ENCODE peak calls at places on chromosome 7, in four cellular contexts. F, L, K and H are unnamed samples.
A peak's percentile ranks its signal among the peaks of the same experiment; 100 is the strongest.

GRCh38 chr7:23105086-23105643 is 420 bp upstream of the KLHL7 start:
- DNase-seq in L (no peak), K (no peak), F (no peak), H (no peak)

GRCh38 chr7:23938230-23938629 is 228.2 kb downstream of the STK31 start:
- DNase-seq in F (no peak), K (no peak), L (no peak), H (no peak)

GRCh38 chr7:90604383-90604782 is 8.3 kb downstream of the CDK14 start:
- DNase-seq in K (no peak), L (no peak), F (no peak), H (no peak)

GRCh38 chr7:155510975-155511595 is 35.3 kb downstream of the CNPY1 start:
- DNase-seq in K (no peak), F (no peak), L (no peak), H (no peak)

GRCh38 chr7:142717453-142717852 is 31.8 kb upstream of the PRSS1 start:
- DNase-seq in K (no peak), L (no peak), F (peak; percentile 30), H (no peak)

GRCh38 chr7:117413160-117413559 is 14.1 kb downstream of the ASZ1 start:
- DNase-seq in F (no peak), L (no peak), K (no peak), H (no peak)

GRCh38 chr7:35255417-35255798 is 1.5 kb upstream of the TBX20 start:
- DNase-seq in F (no peak), K (no peak), L (no peak), H (no peak)

GRCh38 chr7:55552320-55553086 is 19.8 kb downstream of the VOPP1 start:
- DNase-seq in L (peak; percentile 62), K (no peak), F (no peak), H (peak; percentile 48)

GRCh38 chr7:36039671-36040070 is 113.4 kb upstream of the EEPD1 start:
- DNase-seq in L (no peak), F (no peak), K (no peak), H (no peak)

GRCh38 chr7:157016352-157017041 is 6.0 kb upstream of the MNX1 start:
- DNase-seq in L (no peak), K (no peak), F (no peak), H (no peak)

GRCh38 chr7:11235491-11235890 is 261.8 kb downstream of the PHF14 start:
- DNase-seq in K (no peak), L (no peak), F (no peak), H (no peak)

GRCh38 chr7:76233538-76234281 is 32.0 kb downstream of the SRRM3 start:
- DNase-seq in K (no peak), F (no peak), L (no peak), H (no peak)

GRCh38 chr7:1503390-1503789 is 799 bp downstream of the INTS1 start:
- DNase-seq in L (no peak), K (no peak), F (no peak), H (no peak)

GRCh38 chr7:157389951-157390730 is 53.3 kb downstream of the DNAJB6 start:
- DNase-seq in F (no peak), L (no peak), K (no peak), H (no peak)

GRCh38 chr7:24963218-24963617 is 16.8 kb downstream of the OSBPL3 start:
- DNase-seq in K (peak; percentile 76), L (peak; percentile 28), F (peak; percentile 82), H (no peak)

GRCh38 chr7:101871351-101871750 is 53.9 kb downstream of the CUX1 start:
- DNase-seq in L (no peak), K (no peak), F (no peak), H (no peak)

GRCh38 chr7:101869901-101870290 is 52.5 kb downstream of the CUX1 start:
- DNase-seq in K (no peak), L (no peak), F (no peak), H (no peak)

GRCh38 chr7:101869026-101869900 is 51.8 kb downstream of the CUX1 start:
- DNase-seq in F (no peak), K (no peak), L (no peak), H (no peak)

GRCh38 chr7:101868191-101868950 is 50.9 kb downstream of the CUX1 start:
- DNase-seq in F (no peak), K (no peak), L (no peak), H (no peak)

DNA sequence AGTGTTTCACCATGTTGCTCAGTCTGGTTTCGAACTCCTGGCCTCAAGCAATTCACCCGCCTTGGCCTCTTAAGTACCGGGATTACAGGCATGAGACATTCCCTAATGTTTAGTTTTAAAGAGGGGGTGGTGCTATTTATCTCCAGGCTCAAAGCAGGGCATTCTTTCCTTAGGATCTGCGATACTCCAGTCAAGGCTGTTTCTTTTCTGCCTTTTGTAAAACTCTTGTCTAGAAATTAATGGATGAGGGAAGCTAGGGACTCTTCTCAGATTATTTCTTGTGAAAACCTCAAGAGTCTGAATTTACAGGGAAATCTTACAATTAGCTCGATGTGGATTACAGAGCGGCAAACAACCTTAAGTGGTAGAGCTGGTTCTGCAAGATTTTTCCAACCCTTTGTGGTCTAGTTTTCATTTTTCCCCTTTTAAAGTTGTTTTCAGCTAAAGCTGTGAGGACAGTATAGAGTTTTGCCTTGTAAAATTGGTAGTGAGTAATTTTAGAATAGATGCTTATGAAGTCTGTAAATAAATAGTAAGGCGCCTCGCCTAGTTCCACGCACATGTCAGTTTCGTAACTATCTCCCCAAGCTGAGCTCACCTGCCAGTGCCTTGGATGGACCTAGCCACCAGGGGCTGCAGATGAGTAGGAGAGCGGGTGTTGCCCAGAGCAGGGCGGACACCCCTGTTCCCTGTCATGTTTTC is 53.1 kb downstream of the CUX1 start:
- DNase-seq in K (no peak), L (peak; percentile 31), F (no peak), H (no peak)
- TF ChIP-seq CTCF in K (no peak), L (peak; percentile 21), F (peak; percentile 25), H (no peak)

DNA sequence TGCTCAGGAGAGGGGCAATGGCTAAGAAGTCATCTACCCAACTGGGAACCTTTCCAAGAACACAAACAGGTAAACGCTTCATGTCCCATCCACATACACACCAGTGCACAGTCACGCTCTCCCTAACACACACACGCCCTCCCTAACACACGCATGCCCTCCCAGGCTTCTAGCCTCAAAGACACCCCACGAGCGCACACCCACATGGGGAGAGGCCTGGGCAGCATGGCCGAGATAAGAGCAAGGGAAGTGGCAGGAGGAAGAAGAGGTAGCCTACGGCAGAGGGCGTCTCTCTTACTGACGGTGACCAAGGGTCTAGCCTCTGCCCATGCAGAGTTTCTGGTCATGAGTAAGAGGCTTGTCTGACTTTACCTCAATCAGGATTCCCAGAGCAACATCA is 3.1 kb downstream of the CYREN start:
- DNase-seq in F (no peak), L (no peak), K (no peak), H (no peak)
- H3K4me3 ChIP-seq in F (no peak overlapping the region), L (no peak overlapping the region), K (no peak overlapping the region), H (no peak overlapping the region)

DNA sequence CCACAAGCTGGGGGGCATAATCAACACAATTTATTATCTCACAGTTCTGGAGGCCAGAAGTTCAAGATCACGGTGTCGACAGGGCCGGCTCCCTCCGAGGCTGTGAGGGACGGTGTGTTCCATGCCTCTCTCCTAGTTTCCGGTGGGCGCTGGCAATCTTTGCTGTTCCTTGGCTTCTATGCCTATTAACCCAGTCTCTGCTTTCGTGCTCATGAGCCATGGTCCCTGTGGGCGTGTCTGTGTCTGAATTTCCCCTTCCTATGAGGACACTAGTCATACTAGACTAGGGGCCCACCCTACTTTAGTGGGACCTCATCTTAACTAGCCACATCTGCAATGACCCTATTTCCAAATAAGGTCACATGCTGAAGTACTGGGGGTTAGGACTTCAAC is 29.4 kb downstream of the HIPK2 start:
- DNase-seq in K (no peak), F (no peak), L (no peak), H (no peak)
- H3K27ac ChIP-seq in K (peak overlapping the region; percentile 2), F (no peak overlapping the region), L (no peak overlapping the region), H (peak overlapping the region; percentile 98)

DNA sequence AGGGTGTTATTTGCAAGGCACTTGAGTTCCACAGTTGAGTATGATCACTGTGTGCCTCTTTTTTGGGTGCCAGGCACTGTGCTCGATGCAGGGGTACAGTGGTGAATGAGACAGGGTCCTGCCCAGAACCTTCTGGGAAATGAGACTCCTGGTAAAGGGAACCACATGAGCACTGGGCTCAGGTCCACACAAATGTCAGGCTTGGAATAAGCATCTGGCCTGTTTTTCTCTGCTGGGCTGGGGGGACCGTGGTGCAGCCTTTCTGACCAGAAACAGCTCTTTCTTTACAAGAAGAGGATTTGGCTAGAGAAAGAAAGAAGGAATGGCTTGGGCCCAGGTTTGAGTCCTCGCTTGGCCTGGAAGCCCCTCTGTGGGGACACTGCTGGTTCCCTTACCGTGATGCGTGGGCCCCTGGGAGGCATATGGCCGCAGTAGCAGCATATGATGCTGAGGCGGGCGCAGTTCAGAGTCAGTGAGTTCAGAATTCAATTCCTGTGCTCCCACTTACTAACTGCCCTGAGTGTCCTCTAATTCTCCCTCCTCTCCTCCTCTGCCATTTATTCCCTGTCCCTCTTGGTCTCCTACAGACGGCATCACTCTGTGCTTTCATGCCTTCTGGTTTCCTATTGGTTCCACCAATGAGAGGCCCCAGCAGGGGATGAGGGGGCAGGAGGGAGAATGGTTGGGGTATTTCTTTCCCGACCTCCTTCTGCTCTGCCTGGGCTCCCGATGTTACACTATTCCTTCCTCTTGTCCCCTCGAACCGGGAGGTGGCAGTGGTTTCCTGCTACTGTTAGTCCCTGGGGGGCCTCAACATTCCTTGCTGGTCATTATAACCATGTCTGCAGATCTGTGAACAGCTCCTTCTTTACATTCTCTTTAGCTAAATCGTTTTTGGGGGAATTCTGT is 9.6 kb upstream of the KCP start:
- DNase-seq in L (no peak), K (no peak), F (no peak), H (no peak)
- TF ChIP-seq CTCF in L (no peak), K (no peak), F (no peak), H (no peak)

GRCh38 chr7:43592321-43592720 is 9.4 kb downstream of the STK17A start:
- DNase-seq in L (no peak), F (no peak), K (no peak), H (no peak)

GRCh38 chr7:43589133-43589478 is 6.2 kb downstream of the STK17A start:
- DNase-seq in F (no peak), L (no peak), K (no peak), H (no peak)

GRCh38 chr7:43591551-43592180 is 8.8 kb downstream of the STK17A start:
- DNase-seq in L (no peak), K (no peak), F (no peak), H (no peak)

GRCh38 chr7:43589728-43590127 is 6.8 kb downstream of the STK17A start:
- DNase-seq in L (no peak), K (no peak), F (no peak), H (no peak)

GRCh38 chr7:43590862-43591550 is 8.1 kb downstream of the STK17A start:
- DNase-seq in L (no peak), F (no peak), K (no peak), H (no peak)
- H3K4me3 ChIP-seq in L (no peak overlapping the region), F (no peak overlapping the region), K (no peak overlapping the region), H (no peak overlapping the region)

GRCh38 chr7:151498495-151498894 is 21.2 kb downstream of the RHEB start:
- DNase-seq in F (no peak), L (no peak), K (no peak), H (no peak)
- H3K27ac ChIP-seq in F (no peak overlapping the region), L (no peak overlapping the region), K (no peak overlapping the region), H (no peak overlapping the region)

GRCh38 chr7:134254311-134254710 is 62.4 kb downstream of the SLC35B4 start:
- DNase-seq in F (no peak), K (no peak), L (no peak), H (no peak)
- TF ChIP-seq CTCF in F (no peak), K (no peak), L (no peak), H (peak; percentile 12)

GRCh38 chr7:28697898-28698563 is 260.1 kb downstream of the TRIL start:
- DNase-seq in L (no peak), K (no peak), F (no peak), H (no peak)
- H3K4me3 ChIP-seq in L (no peak overlapping the region), K (no peak overlapping the region), F (no peak overlapping the region), H (no peak overlapping the region)